ENCODE peak calls at places on chromosomes 11 and 22, in seven cellular contexts. R is B cell; M is activated T-helper 1 cell treated with Interleukin-2 at 50 U/mL for 16 hours; W is G401; U is H9; I is AG08395; C is CD4-positive, alpha-beta memory T cell. L is an unnamed sample.

GRCh38 chr11:68441466-68442230 is 18.9 kb upstream of the PPP6R3 start:
- DNase-seq in C (no peak), I (no peak), U (no peak), W (no peak), M (no peak), R (peak; percentile 10), L (no peak)

GRCh38 chr11:46673713-46674462 is 26.5 kb downstream of the ARHGAP1 start:
- DNase-seq in I (no peak), C (no peak), U (no peak), M (no peak), W (no peak), R (no peak), L (no peak)

GRCh38 chr11:116283300-116283699 is 489.5 kb downstream of the BUD13 start:
- DNase-seq in I (no peak), R (no peak), C (no peak), W (no peak), U (no peak), M (no peak), L (no peak)

GRCh38 chr22:36435516-36436415 is 45.7 kb downstream of the TXN2 start:
- DNase-seq in U (peak; percentile 81), R (peak; percentile 70), W (no peak), M (peak; percentile 36), I (no peak), C (peak; percentile 76), L (peak; percentile 76)

GRCh38 chr11:102111787-102112653 is 1.8 kb downstream of the YAP1 start:
- DNase-seq in C (peak; percentile 24), U (no peak), W (peak; percentile 12), I (peak; percentile 73), M (no peak), R (peak; percentile 14), L (no peak)

GRCh38 chr11:15707971-15708370 is 593.2 kb downstream of the INSC start:
- DNase-seq in U (peak; percentile 36), W (peak; percentile 71), R (no peak), I (no peak), M (no peak), C (no peak), L (no peak)

GRCh38 chr22:36334838-36335603 is 52.7 kb downstream of the MYH9 start:
- DNase-seq in W (peak; percentile 75), U (no peak), M (no peak), C (no peak), R (no peak), I (peak; percentile 86), L (no peak)

GRCh38 chr11:44729065-44729464 is 2.3 kb downstream of the TSPAN18 start:
- DNase-seq in W (no peak), U (no peak), C (no peak), I (no peak), R (no peak), M (no peak), L (no peak)

GRCh38 chr11:114678125-114679036 is at the start of gene NXPE2:
- DNase-seq in R (no peak), I (peak; percentile 38), C (no peak), U (no peak), M (no peak), W (no peak), L (no peak)

GRCh38 chr11:128776434-128777284 is 82.8 kb downstream of the FLI1 start:
- DNase-seq in M (no peak), W (peak; percentile 1), U (peak; percentile 81), I (no peak), C (peak; percentile 43), R (peak; percentile 50), L (peak; percentile 37)

L was measured in DND-41.